ENCODE peak calls at places on chromosomes 5 and 9, in six cellular contexts. One of them, this sample, is unnamed. For H3K4me1 and H3K9me3, the result is how much of the 10 kb centered on the place peaks cover.

GRCh38 chr5:56757077-56757476 is 58.3 kb upstream of the MAP3K1 start:
- DNase-seq in psoas muscle: no peak
- DNase-seq in left lung: peak
- DNase-seq in HCT116: no peak
- DNase-seq in ovary: no peak
- DNase-seq in lung: no peak
- DNase-seq in this sample: no peak

GRCh38 chr9:136754626-136755284 is 3.3 kb downstream of the LCN8 start:
- DNase-seq in psoas muscle: no peak
- DNase-seq in left lung: peak
- DNase-seq in HCT116: no peak
- DNase-seq in ovary: no peak
- DNase-seq in lung: no peak
- DNase-seq in this sample: peak

GRCh38 chr5:149956685-149957084 is 3.9 kb upstream of the SLC26A2 start:
- DNase-seq in psoas muscle: no peak
- DNase-seq in left lung: no peak
- DNase-seq in HCT116: no peak
- DNase-seq in ovary: no peak
- DNase-seq in lung: no peak
- DNase-seq in this sample: no peak

GRCh38 chr9:3909966-3910650 is 384.3 kb upstream of the RFX3 start:
- DNase-seq in psoas muscle: no peak
- DNase-seq in left lung: no peak
- DNase-seq in HCT116: no peak
- DNase-seq in ovary: no peak
- DNase-seq in lung: no peak
- DNase-seq in this sample: no peak

GRCh38 chr5:177067491-177067890 is 19.2 kb upstream of the FGFR4 start:
- DNase-seq in psoas muscle: no peak
- DNase-seq in left lung: no peak
- DNase-seq in HCT116: no peak
- DNase-seq in ovary: no peak
- DNase-seq in lung: no peak
- DNase-seq in this sample: no peak

GRCh38 chr9:20921362-20921761 is 110.1 kb downstream of the HACD4 start:
- DNase-seq in psoas muscle: no peak
- DNase-seq in left lung: no peak
- DNase-seq in HCT116: no peak
- DNase-seq in ovary: no peak
- DNase-seq in lung: no peak
- DNase-seq in this sample: no peak

GRCh38 chr9:73038613-73039012 is 85.8 kb upstream of the ALDH1A1 start:
- DNase-seq in psoas muscle: peak
- DNase-seq in left lung: no peak
- DNase-seq in HCT116: no peak
- DNase-seq in ovary: peak
- DNase-seq in lung: peak
- DNase-seq in this sample: no peak

GRCh38 chr9:124351672-124352468 is 63.4 kb downstream of the PSMB7 start:
- DNase-seq in psoas muscle: no peak
- DNase-seq in left lung: no peak
- DNase-seq in HCT116: no peak
- DNase-seq in ovary: no peak
- DNase-seq in lung: no peak
- DNase-seq in this sample: peak

GRCh38 chr5:93433422-93433821 is 147.6 kb downstream of the NR2F1-AS1 start:
- DNase-seq in psoas muscle: no peak
- DNase-seq in left lung: no peak
- DNase-seq in HCT116: no peak
- DNase-seq in ovary: no peak
- DNase-seq in lung: no peak
- DNase-seq in this sample: no peak

GRCh38 chr9:129665008-129665771 is at the start of gene PRRX2:
- DNase-seq in psoas muscle: peak
- DNase-seq in left lung: no peak
- DNase-seq in HCT116: no peak
- DNase-seq in ovary: no peak
- DNase-seq in lung: no peak
- DNase-seq in this sample: no peak

GRCh38 chr9:114302727-114303126 is 20.2 kb upstream of the ORM1 start:
- DNase-seq in psoas muscle: no peak
- DNase-seq in left lung: no peak
- DNase-seq in HCT116: no peak
- DNase-seq in ovary: peak
- DNase-seq in lung: no peak
- DNase-seq in this sample: peak

DNA sequence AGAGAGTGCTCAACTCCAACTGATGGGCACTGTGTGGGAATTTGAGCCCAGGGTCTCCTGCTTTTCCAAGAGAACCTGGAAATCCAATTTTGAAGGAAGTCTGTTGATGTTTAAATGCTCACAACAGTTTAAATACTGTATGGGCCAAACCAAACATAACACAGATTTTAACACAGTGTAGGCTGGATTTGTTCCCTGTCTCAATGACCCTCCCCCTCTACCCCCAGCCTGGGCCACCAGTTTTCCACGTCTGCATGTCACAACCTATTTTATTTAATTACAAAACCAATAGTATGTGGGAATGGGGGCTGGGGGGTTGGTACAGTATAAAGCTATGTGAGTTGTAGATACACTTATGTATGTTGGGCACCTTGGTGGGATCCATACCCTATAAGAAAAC is 11.7 kb downstream of the PALM2AKAP2 start:
- DNase-seq in psoas muscle: no peak
- DNase-seq in left lung: no peak
- DNase-seq in HCT116: no peak
- DNase-seq in ovary: no peak
- DNase-seq in lung: no peak
- DNase-seq in this sample: no peak
- H3K4me1 ChIP-seq in psoas muscle: under half
- H3K4me1 ChIP-seq in left lung: under half
- H3K4me1 ChIP-seq in HCT116: under half
- H3K4me1 ChIP-seq in ovary: under half
- H3K4me1 ChIP-seq in lung: under half
- H3K4me1 ChIP-seq in this sample: under half

DNA sequence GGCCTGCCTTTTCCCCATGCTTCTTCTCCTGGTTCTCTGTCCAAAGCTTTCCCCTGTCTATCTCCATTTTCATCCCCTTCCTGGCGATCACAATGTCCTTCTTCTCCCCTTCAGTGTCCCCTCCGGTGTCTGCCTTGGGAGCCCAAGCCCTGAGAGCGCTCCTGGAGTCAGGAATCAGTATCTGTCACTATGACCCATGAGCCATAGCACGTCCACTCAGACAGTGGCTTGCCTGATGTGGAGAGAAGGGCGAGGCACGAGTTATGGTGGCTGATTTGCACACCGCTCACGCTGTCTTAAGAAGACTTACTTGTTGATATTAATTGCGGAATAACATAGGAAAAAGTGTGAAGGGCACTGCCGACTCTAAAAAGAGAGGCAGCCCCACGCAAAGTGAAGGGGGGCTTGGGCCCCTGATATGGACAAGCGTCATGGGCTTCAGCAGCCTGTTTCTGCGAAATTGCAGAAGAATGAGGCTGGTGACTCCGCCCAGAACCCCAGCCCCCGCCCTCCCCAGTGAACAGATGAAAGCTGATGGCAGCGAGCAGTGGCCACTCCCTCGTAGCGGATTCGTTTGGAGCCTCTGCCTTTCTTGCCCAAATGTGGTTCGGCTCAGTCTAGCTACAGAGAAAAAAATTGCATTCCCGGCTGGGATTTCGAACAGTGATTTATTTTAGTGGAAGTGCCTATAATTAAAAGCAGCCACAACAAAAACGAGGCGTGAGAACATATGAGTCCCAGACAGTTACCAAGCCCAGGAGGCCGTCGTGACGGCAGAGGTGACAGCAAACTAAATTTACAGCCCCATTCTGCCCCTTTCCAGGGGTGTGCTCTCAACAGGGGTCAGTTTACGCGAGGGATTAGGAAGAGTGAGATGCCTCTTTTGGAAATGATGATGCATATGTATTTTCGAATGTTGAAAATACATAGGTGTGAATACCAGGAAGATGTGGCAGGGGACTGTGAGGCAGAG is 149.8 kb downstream of the ICE1 start:
- DNase-seq in psoas muscle: peak
- DNase-seq in left lung: no peak
- DNase-seq in HCT116: no peak
- DNase-seq in ovary: no peak
- DNase-seq in lung: no peak
- DNase-seq in this sample: no peak
- H3K27ac ChIP-seq in psoas muscle: peak
- H3K27ac ChIP-seq in left lung: no peak
- H3K27ac ChIP-seq in HCT116: no peak
- H3K27ac ChIP-seq in ovary: no peak
- H3K27ac ChIP-seq in lung: no peak
- H3K27ac ChIP-seq in this sample: no peak

GRCh38 chr5:178965465-178966055 is 24.6 kb downstream of the ZNF454 start:
- DNase-seq in psoas muscle: no peak
- DNase-seq in left lung: no peak
- DNase-seq in HCT116: no peak
- DNase-seq in ovary: no peak
- DNase-seq in lung: no peak
- DNase-seq in this sample: no peak
- H3K9me3 ChIP-seq in psoas muscle: half or more
- H3K9me3 ChIP-seq in left lung: half or more
- H3K9me3 ChIP-seq in HCT116: under half
- H3K9me3 ChIP-seq in ovary: under half
- H3K9me3 ChIP-seq in lung: under half
- H3K9me3 ChIP-seq in this sample: under half

GRCh38 chr9:134343637-134344036 is 17.4 kb downstream of the RXRA start:
- DNase-seq in psoas muscle: peak
- DNase-seq in left lung: peak
- DNase-seq in HCT116: no peak
- DNase-seq in ovary: no peak
- DNase-seq in lung: no peak
- DNase-seq in this sample: no peak

GRCh38 chr9:134340475-134341186 is 14.4 kb downstream of the RXRA start:
- DNase-seq in psoas muscle: no peak
- DNase-seq in left lung: no peak
- DNase-seq in HCT116: no peak
- DNase-seq in ovary: no peak
- DNase-seq in lung: peak
- DNase-seq in this sample: no peak

GRCh38 chr9:134341306-134341705 is 15.1 kb downstream of the RXRA start:
- DNase-seq in psoas muscle: no peak
- DNase-seq in left lung: peak
- DNase-seq in HCT116: no peak
- DNase-seq in ovary: no peak
- DNase-seq in lung: peak
- DNase-seq in this sample: peak

GRCh38 chr9:134342746-134343115 is 16.5 kb downstream of the RXRA start:
- DNase-seq in psoas muscle: no peak
- DNase-seq in left lung: no peak
- DNase-seq in HCT116: no peak
- DNase-seq in ovary: no peak
- DNase-seq in lung: no peak
- DNase-seq in this sample: no peak

DNA sequence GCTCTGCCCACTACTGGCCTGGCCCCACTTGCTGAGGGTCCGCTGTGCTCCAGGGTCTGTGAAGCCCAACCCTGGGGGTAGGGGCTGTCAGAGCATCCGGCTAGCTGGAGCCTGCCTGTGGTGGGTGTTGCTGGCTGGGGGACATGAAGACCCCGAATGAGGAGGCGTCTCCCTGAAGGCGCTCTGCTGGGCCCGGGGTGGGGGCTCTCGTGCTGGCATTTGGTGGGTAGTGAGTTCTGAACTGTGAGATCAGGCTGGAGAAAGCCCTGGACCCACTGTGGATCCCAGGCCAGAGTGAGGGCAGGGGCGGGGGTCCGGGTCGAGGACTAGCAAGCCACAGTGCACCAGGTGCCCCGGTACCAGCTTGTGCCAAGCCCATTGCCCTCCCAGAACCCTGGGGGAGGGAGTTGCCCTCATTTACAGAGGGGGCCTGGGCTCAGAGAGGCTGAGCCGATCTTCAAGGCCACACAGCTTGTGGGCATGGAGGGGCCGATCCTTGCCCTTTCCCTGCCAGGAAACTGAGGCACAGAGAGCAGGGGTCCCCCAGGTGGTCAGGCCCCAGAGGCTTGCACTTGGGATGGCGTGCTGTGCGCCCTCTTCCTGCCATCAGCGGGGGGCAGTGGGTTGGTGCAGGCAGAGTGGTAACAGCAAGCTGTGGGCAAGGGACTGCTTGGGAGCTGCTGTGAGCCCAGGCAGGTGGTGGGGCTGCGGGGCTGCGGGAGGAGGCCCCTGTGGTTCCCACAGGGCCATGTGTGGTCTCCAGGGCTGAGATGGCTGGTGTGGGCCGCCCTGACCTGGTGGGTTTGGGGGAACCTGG is 15.9 kb downstream of the RXRA start:
- DNase-seq in psoas muscle: no peak
- DNase-seq in left lung: no peak
- DNase-seq in HCT116: no peak
- DNase-seq in ovary: no peak
- DNase-seq in lung: no peak
- DNase-seq in this sample: no peak
- H3K4me1 ChIP-seq in psoas muscle: half or more
- H3K4me1 ChIP-seq in left lung: half or more
- H3K4me1 ChIP-seq in HCT116: under half
- H3K4me1 ChIP-seq in ovary: half or more
- H3K4me1 ChIP-seq in lung: half or more
- H3K4me1 ChIP-seq in this sample: under half

GRCh38 chr5:119354522-119355243 is 1.1 kb upstream of the TNFAIP8 start:
- DNase-seq in psoas muscle: no peak
- DNase-seq in left lung: no peak
- DNase-seq in HCT116: no peak
- DNase-seq in ovary: no peak
- DNase-seq in lung: no peak
- DNase-seq in this sample: no peak
- H3K27ac ChIP-seq in psoas muscle: no peak
- H3K27ac ChIP-seq in left lung: peak
- H3K27ac ChIP-seq in HCT116: no peak
- H3K27ac ChIP-seq in ovary: no peak
- H3K27ac ChIP-seq in lung: no peak
- H3K27ac ChIP-seq in this sample: no peak

This sample was measured in pancreas.